ENCODE peak calls at places on chromosome 4, in seven cellular contexts. One of them, this sample, is unnamed.

GRCh38 chr4:121112530-121112929 is 40.2 kb upstream of the NDNF start:
- DNase-seq in progenitor cell of endocrine pancreas: no peak
- DNase-seq in epithelial cell of esophagus: no peak
- DNase-seq in EH: no peak
- DNase-seq in CD4-positive, alpha-beta T cell: no peak
- DNase-seq in stimulated activated CD8-positive, alpha-beta memory T cell treated with anti-CD3 and anti-CD28 coated beads, Interleukin-15, amount 100 ng/mL, for 24 hours: no peak
- DNase-seq in H9: no peak
- DNase-seq in this sample: no peak

GRCh38 chr4:147425019-147425418 is 55.9 kb upstream of the EDNRA start:
- DNase-seq in CD4-positive, alpha-beta T cell: no peak
- DNase-seq in EH: peak
- DNase-seq in stimulated activated CD8-positive, alpha-beta memory T cell treated with anti-CD3 and anti-CD28 coated beads, Interleukin-15, amount 100 ng/mL, for 24 hours: no peak
- DNase-seq in H9: no peak
- DNase-seq in epithelial cell of esophagus: no peak
- DNase-seq in progenitor cell of endocrine pancreas: no peak
- DNase-seq in this sample: no peak

GRCh38 chr4:186936496-186937375 is 213.1 kb upstream of the FAT1 start:
- DNase-seq in epithelial cell of esophagus: peak
- DNase-seq in CD4-positive, alpha-beta T cell: no peak
- DNase-seq in progenitor cell of endocrine pancreas: no peak
- DNase-seq in H9: no peak
- DNase-seq in EH: peak
- DNase-seq in stimulated activated CD8-positive, alpha-beta memory T cell treated with anti-CD3 and anti-CD28 coated beads, Interleukin-15, amount 100 ng/mL, for 24 hours: no peak
- DNase-seq in this sample: peak

GRCh38 chr4:73777612-73778011 is 37.2 kb downstream of the CXCL8 start:
- DNase-seq in CD4-positive, alpha-beta T cell: no peak
- DNase-seq in EH: peak
- DNase-seq in stimulated activated CD8-positive, alpha-beta memory T cell treated with anti-CD3 and anti-CD28 coated beads, Interleukin-15, amount 100 ng/mL, for 24 hours: no peak
- DNase-seq in progenitor cell of endocrine pancreas: no peak
- DNase-seq in H9: no peak
- DNase-seq in epithelial cell of esophagus: peak
- DNase-seq in this sample: peak

GRCh38 chr4:171846232-171846631 is 33.0 kb downstream of the GALNTL6 start:
- DNase-seq in epithelial cell of esophagus: peak
- DNase-seq in stimulated activated CD8-positive, alpha-beta memory T cell treated with anti-CD3 and anti-CD28 coated beads, Interleukin-15, amount 100 ng/mL, for 24 hours: no peak
- DNase-seq in CD4-positive, alpha-beta T cell: no peak
- DNase-seq in H9: peak
- DNase-seq in progenitor cell of endocrine pancreas: peak
- DNase-seq in EH: peak
- DNase-seq in this sample: peak

GRCh38 chr4:112801341-112801740 is 164.4 kb downstream of the LARP7 start:
- DNase-seq in stimulated activated CD8-positive, alpha-beta memory T cell treated with anti-CD3 and anti-CD28 coated beads, Interleukin-15, amount 100 ng/mL, for 24 hours: no peak
- DNase-seq in CD4-positive, alpha-beta T cell: no peak
- DNase-seq in progenitor cell of endocrine pancreas: no peak
- DNase-seq in EH: no peak
- DNase-seq in epithelial cell of esophagus: no peak
- DNase-seq in H9: no peak
- DNase-seq in this sample: no peak

GRCh38 chr4:10747186-10747585 is 62.6 kb upstream of the CLNK start:
- DNase-seq in CD4-positive, alpha-beta T cell: no peak
- DNase-seq in progenitor cell of endocrine pancreas: no peak
- DNase-seq in epithelial cell of esophagus: no peak
- DNase-seq in stimulated activated CD8-positive, alpha-beta memory T cell treated with anti-CD3 and anti-CD28 coated beads, Interleukin-15, amount 100 ng/mL, for 24 hours: no peak
- DNase-seq in EH: no peak
- DNase-seq in H9: no peak
- DNase-seq in this sample: no peak

GRCh38 chr4:2643555-2643954 is 107.1 kb downstream of the FAM193A start:
- DNase-seq in EH: no peak
- DNase-seq in CD4-positive, alpha-beta T cell: no peak
- DNase-seq in epithelial cell of esophagus: no peak
- DNase-seq in stimulated activated CD8-positive, alpha-beta memory T cell treated with anti-CD3 and anti-CD28 coated beads, Interleukin-15, amount 100 ng/mL, for 24 hours: no peak
- DNase-seq in H9: no peak
- DNase-seq in progenitor cell of endocrine pancreas: no peak
- DNase-seq in this sample: no peak

GRCh38 chr4:7021930-7022658 is 21.1 kb upstream of the TADA2B start:
- DNase-seq in EH: peak
- DNase-seq in progenitor cell of endocrine pancreas: no peak
- DNase-seq in CD4-positive, alpha-beta T cell: no peak
- DNase-seq in stimulated activated CD8-positive, alpha-beta memory T cell treated with anti-CD3 and anti-CD28 coated beads, Interleukin-15, amount 100 ng/mL, for 24 hours: no peak
- DNase-seq in H9: no peak
- DNase-seq in epithelial cell of esophagus: peak
- DNase-seq in this sample: peak

GRCh38 chr4:98584265-98584664 is 74.1 kb downstream of the TSPAN5 start:
- DNase-seq in epithelial cell of esophagus: peak
- DNase-seq in H9: no peak
- DNase-seq in stimulated activated CD8-positive, alpha-beta memory T cell treated with anti-CD3 and anti-CD28 coated beads, Interleukin-15, amount 100 ng/mL, for 24 hours: no peak
- DNase-seq in EH: no peak
- DNase-seq in CD4-positive, alpha-beta T cell: no peak
- DNase-seq in progenitor cell of endocrine pancreas: no peak
- DNase-seq in this sample: no peak

GRCh38 chr4:11748169-11748872 is 319.6 kb upstream of the HS3ST1 start:
- DNase-seq in EH: peak
- DNase-seq in stimulated activated CD8-positive, alpha-beta memory T cell treated with anti-CD3 and anti-CD28 coated beads, Interleukin-15, amount 100 ng/mL, for 24 hours: no peak
- DNase-seq in CD4-positive, alpha-beta T cell: no peak
- DNase-seq in epithelial cell of esophagus: peak
- DNase-seq in progenitor cell of endocrine pancreas: no peak
- DNase-seq in H9: no peak
- DNase-seq in this sample: no peak

GRCh38 chr4:8171941-8172924 is 13.6 kb upstream of the ABLIM2 start:
- DNase-seq in EH: no peak
- DNase-seq in CD4-positive, alpha-beta T cell: no peak
- DNase-seq in progenitor cell of endocrine pancreas: no peak
- DNase-seq in epithelial cell of esophagus: no peak
- DNase-seq in H9: no peak
- DNase-seq in stimulated activated CD8-positive, alpha-beta memory T cell treated with anti-CD3 and anti-CD28 coated beads, Interleukin-15, amount 100 ng/mL, for 24 hours: no peak
- DNase-seq in this sample: no peak

GRCh38 chr4:117093581-117093980 is 8.2 kb upstream of the TRAM1L1 start:
- DNase-seq in stimulated activated CD8-positive, alpha-beta memory T cell treated with anti-CD3 and anti-CD28 coated beads, Interleukin-15, amount 100 ng/mL, for 24 hours: no peak
- DNase-seq in CD4-positive, alpha-beta T cell: no peak
- DNase-seq in progenitor cell of endocrine pancreas: no peak
- DNase-seq in H9: no peak
- DNase-seq in EH: peak
- DNase-seq in epithelial cell of esophagus: no peak
- DNase-seq in this sample: no peak

GRCh38 chr4:186067757-186068385 is 1.1 kb upstream of the TLR3 start:
- DNase-seq in progenitor cell of endocrine pancreas: no peak
- DNase-seq in CD4-positive, alpha-beta T cell: peak
- DNase-seq in epithelial cell of esophagus: peak
- DNase-seq in H9: peak
- DNase-seq in EH: peak
- DNase-seq in stimulated activated CD8-positive, alpha-beta memory T cell treated with anti-CD3 and anti-CD28 coated beads, Interleukin-15, amount 100 ng/mL, for 24 hours: no peak
- DNase-seq in this sample: peak